ENCODE peak calls at places on chromosomes 12 and 14, in six cellular contexts. G is HFFc6; L is RWPE2; U is CD8-positive, alpha-beta memory T cell; X is NCI-H1092 treated with DMSO at 0.1 percent for 48 hours; O is NCI-H1105 treated with DMSO at 0.1 percent for 48 hours. A is an unnamed sample.

GRCh38 chr14:32028599-32028998 is 48.5 kb upstream of the ARHGAP5 start:
- DNase-seq in G (no peak), L (no peak), U (no peak), X (no peak), O (no peak), A (no peak)

GRCh38 chr12:42473130-42473529 is 116.4 kb downstream of the PRICKLE1 start:
- DNase-seq in G (peak; percentile 48), L (no peak), U (no peak), X (no peak), O (no peak), A (no peak)

GRCh38 chr12:46401703-46402102 is 29.1 kb upstream of the SLC38A2 start:
- DNase-seq in G (no peak), L (no peak), U (no peak), X (no peak), O (no peak), A (no peak)

GRCh38 chr14:90969493-90970166 is 90.8 kb downstream of the RPS6KA5 start:
- DNase-seq in G (no peak), L (no peak), U (no peak), X (no peak), O (no peak), A (no peak)

GRCh38 chr14:54815016-54815415 is 87.6 kb downstream of the GCH1 start:
- DNase-seq in G (no peak), L (no peak), U (no peak), X (no peak), O (no peak), A (no peak)

GRCh38 chr12:45214739-45215418 is 1.0 kb upstream of the ANO6 start:
- DNase-seq in G (no peak), L (no peak), U (no peak), X (no peak), O (no peak), A (peak; percentile 44)

GRCh38 chr14:77143071-77143470 is 1.5 kb upstream of the ZDHHC22 start:
- DNase-seq in G (no peak), L (no peak), U (no peak), X (peak; percentile 49), O (no peak), A (no peak)

GRCh38 chr14:93926873-93927571 is at the start of gene FAM181A:
- DNase-seq in G (no peak), L (no peak), U (no peak), X (no peak), O (no peak), A (no peak)

GRCh38 chr12:121980211-121980891 is 41.3 kb upstream of the BCL7A start:
- DNase-seq in G (no peak), L (no peak), U (no peak), X (no peak), O (no peak), A (no peak)

GRCh38 chr12:131105736-131106356 is 152.1 kb downstream of the ADGRD1 start:
- DNase-seq in G (no peak), L (no peak), U (peak; percentile 7), X (no peak), O (no peak), A (peak; percentile 89)

GRCh38 chr14:36408388-36408787 is 88.0 kb upstream of the MBIP start:
- DNase-seq in G (no peak), L (no peak), U (no peak), X (no peak), O (no peak), A (no peak)

GRCh38 chr12:121391619-121392324 is 8.1 kb upstream of the RNF34 start:
- DNase-seq in G (peak; percentile 46), L (no peak), U (no peak), X (no peak), O (no peak), A (peak; percentile 55)

GRCh38 chr14:63308723-63309317 is 9.9 kb downstream of the GPHB5 start:
- DNase-seq in G (no peak), L (no peak), U (no peak), X (peak; percentile 59), O (peak; percentile 62), A (peak; percentile 21)

GRCh38 chr14:104545151-104545931 is 34.2 kb upstream of the C14orf180 start:
- DNase-seq in G (no peak), L (no peak), U (no peak), X (peak; percentile 45), O (peak; percentile 49), A (no peak)

GRCh38 chr12:114152066-114152465 is 185.9 kb upstream of the RBM19 start:
- DNase-seq in G (no peak), L (no peak), U (no peak), X (no peak), O (no peak), A (no peak)

GRCh38 chr14:56782701-56783100 is 27.6 kb downstream of the OTX2 start:
- DNase-seq in G (no peak), L (no peak), U (no peak), X (no peak), O (no peak), A (no peak)

GRCh38 chr12:9760699-9761406 is at the start of gene CD69:
- DNase-seq in G (no peak), L (no peak), U (peak; percentile 75), X (no peak), O (no peak), A (peak; percentile 89)

GRCh38 chr12:39643052-39643451 is 23.4 kb upstream of the ABCD2 start:
- DNase-seq in G (no peak), L (no peak), U (no peak), X (no peak), O (no peak), A (no peak)

GRCh38 chr12:31016057-31016456 is 57.6 kb upstream of the DDX11 start:
- DNase-seq in G (no peak), L (no peak), U (no peak), X (no peak), O (no peak), A (no peak)

GRCh38 chr14:60565211-60565610 is 56.3 kb downstream of the SIX6 start:
- DNase-seq in G (no peak), L (no peak), U (no peak), X (peak; percentile 44), O (peak; percentile 58), A (no peak)

GRCh38 chr14:66401447-66402095 is 84.6 kb upstream of the CCDC196 start:
- DNase-seq in G (no peak), L (no peak), U (no peak), X (peak; percentile 15), O (peak; percentile 47), A (no peak)

GRCh38 chr14:66224492-66225178 is 261.5 kb upstream of the CCDC196 start:
- DNase-seq in G (no peak), L (no peak), U (no peak), X (no peak), O (no peak), A (no peak)

GRCh38 chr12:15931590-15932053 is 20.5 kb downstream of the DERA start:
- DNase-seq in G (no peak), L (no peak), U (no peak), X (no peak), O (no peak), A (no peak)

GRCh38 chr12:23421556-23421955 is 527.9 kb downstream of the SOX5 start:
- DNase-seq in G (no peak), L (no peak), U (no peak), X (no peak), O (no peak), A (no peak)

GRCh38 chr12:111488271-111488670 is 82.5 kb downstream of the SH2B3 start:
- DNase-seq in G (no peak), L (no peak), U (no peak), X (no peak), O (no peak), A (no peak)

GRCh38 chr14:78383060-78383459 is 212.9 kb downstream of the NRXN3 start:
- DNase-seq in G (no peak), L (no peak), U (no peak), X (no peak), O (no peak), A (no peak)

GRCh38 chr14:72633551-72633950 is 260.4 kb downstream of the DPF3 start:
- DNase-seq in G (no peak), L (no peak), U (no peak), X (no peak), O (no peak), A (no peak)

GRCh38 chr12:66149702-66150398 is 19.3 kb upstream of the LLPH start:
- DNase-seq in G (no peak), L (no peak), U (no peak), X (no peak), O (no peak), A (peak; percentile 6)

GRCh38 chr12:12990700-12991468 is 9.2 kb downstream of the HEBP1 start:
- DNase-seq in G (no peak), L (no peak), U (no peak), X (no peak), O (no peak), A (no peak)

GRCh38 chr12:51730745-51731144 is 117.8 kb downstream of the FIGNL2 start:
- DNase-seq in G (no peak), L (no peak), U (no peak), X (no peak), O (no peak), A (no peak)

GRCh38 chr12:91852646-91853045 is 293.0 kb downstream of the BTG1 start:
- DNase-seq in G (no peak), L (no peak), U (no peak), X (no peak), O (no peak), A (no peak)

GRCh38 chr14:95255487-95255886 is 64.2 kb downstream of the CLMN start:
- DNase-seq in G (no peak), L (peak; percentile 87), U (no peak), X (no peak), O (no peak), A (peak; percentile 46)

A was measured in activated CD8-positive, alpha-beta T cell treated with anti-CD3 and anti-CD28 coated beads for 36 hours.